ENCODE peak calls at places on chromosomes 3 and 15, in six cellular contexts. X is GM12878, O is HCT116, T is K562, U is HepG2, W is H1. B is an unnamed sample.
A peak's percentile ranks its signal among the peaks of the same experiment; 100 is the strongest.

GRCh38 chr3:51340311-51340829 is 44.7 kb upstream of the MANF start:
- DNase-seq in X (no peak), O (peak; percentile 83), T (no peak), U (peak; percentile 72), W (no peak), B (peak; percentile 55)

GRCh38 chr3:46480481-46481195 is 15.9 kb upstream of the LTF start:
- DNase-seq in X (no peak), O (no peak), T (no peak), U (no peak), W (no peak), B (no peak)

GRCh38 chr3:152190636-152191183 is 78.0 kb upstream of the MBNL1 start:
- DNase-seq in X (no peak), O (no peak), T (no peak), U (peak; percentile 32), W (no peak), B (no peak)

GRCh38 chr3:182451871-182452270 is 341.4 kb upstream of the ATP11B start:
- DNase-seq in X (no peak), O (no peak), T (no peak), U (no peak), W (no peak), B (no peak)

GRCh38 chr3:186260726-186261125 is 101.3 kb downstream of the DGKG start:
- DNase-seq in X (no peak), O (no peak), T (no peak), U (no peak), W (no peak), B (no peak)

GRCh38 chr3:69012836-69013255 is 638 bp downstream of the EOGT start:
- DNase-seq in X (no peak), O (no peak), T (no peak), U (peak; percentile 22), W (no peak), B (no peak)

GRCh38 chr3:49007771-49008528 is 759 bp downstream of the WDR6 start:
- DNase-seq in X (no peak), O (peak; percentile 72), T (peak; percentile 87), U (peak; percentile 39), W (peak; percentile 70), B (peak; percentile 75)

GRCh38 chr3:193872265-193872753 is 263.6 kb upstream of the HES1 start:
- DNase-seq in X (no peak), O (peak; percentile 97), T (peak; percentile 46), U (peak; percentile 70), W (no peak), B (no peak)

GRCh38 chr15:74869726-74870407 is 3.3 kb downstream of the SCAMP2 start:
- DNase-seq in X (peak; percentile 97), O (no peak), T (no peak), U (no peak), W (no peak), B (no peak)

GRCh38 chr3:59444676-59445075 is 394.9 kb upstream of the CFAP20DC start:
- DNase-seq in X (no peak), O (no peak), T (no peak), U (no peak), W (no peak), B (no peak)

GRCh38 chr15:100842756-100843730 is 36.6 kb upstream of the ALDH1A3 start:
- DNase-seq in X (no peak), O (no peak), T (no peak), U (no peak), W (no peak), B (no peak)

GRCh38 chr3:172624999-172625398 is 85.9 kb downstream of the NCEH1 start:
- DNase-seq in X (no peak), O (no peak), T (no peak), U (no peak), W (no peak), B (no peak)

GRCh38 chr3:24086597-24087369 is 141.7 kb downstream of the NR1D2 start:
- DNase-seq in X (no peak), O (no peak), T (no peak), U (peak; percentile 16), W (no peak), B (no peak)

GRCh38 chr3:53196575-53197407 is 35.8 kb downstream of the PRKCD start:
- DNase-seq in X (peak; percentile 79), O (peak; percentile 83), T (peak; percentile 21), U (peak; percentile 72), W (no peak), B (no peak)

GRCh38 chr15:62739507-62739906 is 303.0 kb upstream of the TPM1 start:
- DNase-seq in X (no peak), O (no peak), T (no peak), U (no peak), W (no peak), B (no peak)

GRCh38 chr3:185042357-185042756 is 110.5 kb downstream of the C3orf70 start:
- DNase-seq in X (no peak), O (no peak), T (no peak), U (no peak), W (no peak), B (no peak)

GRCh38 chr3:41173926-41174702 is 25.2 kb upstream of the CTNNB1 start:
- DNase-seq in X (no peak), O (no peak), T (no peak), U (no peak), W (no peak), B (no peak)

GRCh38 chr15:101277943-101278564 is 769 bp upstream of the SELENOS start:
- DNase-seq in X (no peak), O (no peak), T (no peak), U (no peak), W (no peak), B (no peak)

GRCh38 chr15:100911086-100911485 is 8.1 kb upstream of the LRRK1 start:
- DNase-seq in X (no peak), O (no peak), T (no peak), U (no peak), W (no peak), B (no peak)

GRCh38 chr3:152899306-152899705 is 64.4 kb downstream of the P2RY1 start:
- DNase-seq in X (no peak), O (no peak), T (no peak), U (no peak), W (no peak), B (no peak)

GRCh38 chr15:34514251-34514760 is 69.1 kb downstream of the GOLGA8B start:
- DNase-seq in X (no peak), O (no peak), T (peak; percentile 85), U (no peak), W (no peak), B (no peak)

GRCh38 chr15:37124330-37124729 is 24.0 kb upstream of the MEIS2 start:
- DNase-seq in X (no peak), O (no peak), T (no peak), U (no peak), W (no peak), B (no peak)

GRCh38 chr3:39150803-39151631 is 2.4 kb downstream of the CSRNP1 start:
- DNase-seq in X (no peak), O (no peak), T (peak; percentile 63), U (peak; percentile 33), W (no peak), B (peak; percentile 79)

GRCh38 chr3:106229495-106230278 is 360.9 kb upstream of the CBLB start:
- DNase-seq in X (no peak), O (no peak), T (no peak), U (no peak), W (no peak), B (no peak)

GRCh38 chr3:108388136-108389132 is 92.1 kb downstream of the HHLA2 start:
- DNase-seq in X (peak; percentile 70), O (no peak), T (no peak), U (no peak), W (no peak), B (no peak)

GRCh38 chr3:13352621-13353131 is 67.4 kb downstream of the NUP210 start:
- DNase-seq in X (no peak), O (no peak), T (peak; percentile 94), U (no peak), W (no peak), B (no peak)

GRCh38 chr3:162134571-162134970 is 638.0 kb downstream of the OTOL1 start:
- DNase-seq in X (no peak), O (no peak), T (no peak), U (no peak), W (no peak), B (no peak)

GRCh38 chr3:73727854-73728253 is 103.1 kb upstream of the PDZRN3 start:
- DNase-seq in X (no peak), O (no peak), T (no peak), U (no peak), W (no peak), B (no peak)

GRCh38 chr3:169118666-169119370 is 544.7 kb downstream of the MECOM start:
- DNase-seq in X (no peak), O (no peak), T (no peak), U (no peak), W (no peak), B (no peak)

GRCh38 chr3:157515398-157515797 is 12.2 kb upstream of the VEPH1 start:
- DNase-seq in X (no peak), O (no peak), T (no peak), U (no peak), W (no peak), B (no peak)
- TF ChIP-seq ZNF274 in X (no peak), O (no peak), T (no peak), U (no peak), W (no peak), B (no peak)

DNA sequence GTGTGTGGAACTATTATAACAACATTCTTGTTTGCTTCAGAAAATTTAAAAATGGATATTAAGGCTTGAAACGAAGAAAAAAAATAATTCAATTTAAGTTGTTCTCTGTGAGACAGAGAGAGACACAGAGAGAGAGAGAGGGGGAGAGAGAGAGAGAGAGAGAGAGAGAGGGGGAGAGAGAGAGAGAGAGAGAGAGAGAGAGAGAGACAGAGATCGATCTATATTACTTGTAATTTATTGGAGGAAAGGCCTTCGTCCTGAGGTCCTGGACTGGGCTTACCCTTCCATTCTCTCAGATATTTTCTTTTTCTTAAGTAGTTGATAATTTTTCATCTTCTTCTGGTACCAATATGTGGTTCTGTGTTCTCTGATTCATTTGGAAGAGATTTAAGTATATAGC is 25.9 kb downstream of the MFSD1 start:
- DNase-seq in X (no peak), O (no peak), T (no peak), U (no peak), W (no peak), B (no peak)
- H3K36me3 ChIP-seq in X (no peaks in the 10 kb centered on the region), O (no peaks in the 10 kb centered on the region), T (peaks cover 35% of the 10 kb centered on the region), U (peaks cover 5% of the 10 kb centered on the region), W (no peaks in the 10 kb centered on the region), B (peaks cover 14% of the 10 kb centered on the region)

DNA sequence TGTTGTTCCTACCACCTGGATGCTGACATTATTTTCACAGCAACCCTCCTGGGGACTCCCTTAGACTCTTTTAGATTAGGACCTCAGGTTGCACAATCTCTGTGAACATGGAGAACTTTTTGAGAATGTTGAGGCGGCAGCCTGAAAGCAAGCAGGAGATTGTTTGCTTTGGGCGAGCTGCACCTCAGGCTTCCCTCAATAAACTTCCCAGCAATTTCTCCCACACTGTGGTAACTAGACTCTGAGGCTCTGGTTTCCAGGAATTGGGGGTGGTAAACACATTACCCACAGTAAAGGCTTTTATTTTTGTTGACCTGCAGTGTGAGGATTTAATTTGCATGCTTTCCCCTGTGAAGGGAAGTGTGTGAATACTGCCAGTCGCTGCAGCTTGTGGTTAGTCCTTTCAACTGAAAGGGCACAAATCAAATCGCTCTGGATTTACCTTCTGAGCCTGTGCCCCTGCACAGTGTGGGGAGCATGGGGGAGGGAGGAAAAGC is 35.2 kb upstream of the SIAH2 start:
- DNase-seq in X (no peak), O (no peak), T (no peak), U (peak; percentile 49), W (no peak), B (peak; percentile 61)
- TF ChIP-seq ZNF274 in X (no peak), O (no peak), T (no peak), U (no peak), W (no peak), B (no peak)

DNA sequence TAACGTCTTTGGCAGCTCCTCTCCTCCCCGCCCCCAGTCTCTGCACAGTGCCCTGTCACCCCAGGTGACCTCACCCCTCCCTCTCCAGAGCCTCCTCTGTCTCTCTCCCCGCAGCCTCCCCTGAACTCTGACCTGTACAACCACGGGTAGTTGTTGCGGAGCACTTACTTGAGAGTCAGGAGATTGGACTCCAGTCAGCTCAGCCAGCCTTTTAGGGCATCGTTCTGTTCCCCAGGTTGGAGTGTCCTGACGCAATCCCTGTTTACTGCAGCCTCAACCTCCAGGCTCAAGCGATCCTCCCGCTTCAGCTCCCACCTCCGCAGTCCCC is 177.7 kb downstream of the UACA start:
- DNase-seq in X (no peak), O (no peak), T (no peak), U (peak; percentile 16), W (no peak), B (no peak)
- H3K36me3 ChIP-seq in X (no peaks in the 10 kb centered on the region), O (no peaks in the 10 kb centered on the region), T (no peaks in the 10 kb centered on the region), U (no peaks in the 10 kb centered on the region), W (no peaks in the 10 kb centered on the region), B (no peaks in the 10 kb centered on the region)

B was measured in NT2/D1.